ENCODE peak calls at places on chromosome 19, in seven cellular contexts. One of them, this sample, is unnamed.

GRCh38 chr19:29318581-29318980 is 105.6 kb upstream of the UQCRFS1 start:
- DNase-seq in PC-9: no peak
- DNase-seq in heart right ventricle: no peak
- DNase-seq in tibial artery: no peak
- DNase-seq in mesendoderm: no peak
- DNase-seq in keratinocyte: no peak
- DNase-seq in cardiac muscle cell: no peak
- DNase-seq in this sample: no peak

GRCh38 chr19:39356647-39357046 is 14.4 kb downstream of the SAMD4B start:
- DNase-seq in PC-9: no peak
- DNase-seq in heart right ventricle: no peak
- DNase-seq in tibial artery: no peak
- DNase-seq in mesendoderm: no peak
- DNase-seq in keratinocyte: no peak
- DNase-seq in cardiac muscle cell: no peak
- DNase-seq in this sample: no peak

GRCh38 chr19:11014403-11014911 is 53.6 kb downstream of the SMARCA4 start:
- DNase-seq in PC-9: no peak
- DNase-seq in heart right ventricle: no peak
- DNase-seq in tibial artery: no peak
- DNase-seq in mesendoderm: peak; percentile 42
- DNase-seq in keratinocyte: no peak
- DNase-seq in cardiac muscle cell: no peak
- DNase-seq in this sample: no peak

GRCh38 chr19:3699071-3699740 is 1.1 kb downstream of the PIP5K1C start:
- DNase-seq in PC-9: no peak
- DNase-seq in heart right ventricle: peak; percentile 57
- DNase-seq in tibial artery: peak; percentile 66
- DNase-seq in mesendoderm: no peak
- DNase-seq in keratinocyte: no peak
- DNase-seq in cardiac muscle cell: peak; percentile 56
- DNase-seq in this sample: peak; percentile 60

GRCh38 chr19:10552596-10553053 is 8.9 kb downstream of the ATG4D start:
- DNase-seq in PC-9: no peak
- DNase-seq in heart right ventricle: no peak
- DNase-seq in tibial artery: no peak
- DNase-seq in mesendoderm: peak; percentile 79
- DNase-seq in keratinocyte: no peak
- DNase-seq in cardiac muscle cell: peak; percentile 26
- DNase-seq in this sample: no peak

GRCh38 chr19:45391346-45391745 is 13.5 kb downstream of the PPP1R13L start:
- DNase-seq in PC-9: no peak
- DNase-seq in heart right ventricle: no peak
- DNase-seq in tibial artery: no peak
- DNase-seq in mesendoderm: peak; percentile 75
- DNase-seq in keratinocyte: no peak
- DNase-seq in cardiac muscle cell: peak; percentile 46
- DNase-seq in this sample: no peak

GRCh38 chr19:18304496-18305312 is 18.2 kb downstream of the LSM4 start:
- DNase-seq in PC-9: peak; percentile 88
- DNase-seq in heart right ventricle: peak; percentile 89
- DNase-seq in tibial artery: peak; percentile 92
- DNase-seq in mesendoderm: peak; percentile 86
- DNase-seq in keratinocyte: no peak
- DNase-seq in cardiac muscle cell: peak; percentile 89
- DNase-seq in this sample: peak; percentile 94

GRCh38 chr19:3656747-3657394 is 30.3 kb upstream of the CACTIN start:
- DNase-seq in PC-9: peak; percentile 10
- DNase-seq in heart right ventricle: no peak
- DNase-seq in tibial artery: no peak
- DNase-seq in mesendoderm: no peak
- DNase-seq in keratinocyte: no peak
- DNase-seq in cardiac muscle cell: no peak
- DNase-seq in this sample: no peak

GRCh38 chr19:15436012-15436825 is 13.5 kb downstream of the WIZ start:
- DNase-seq in PC-9: no peak
- DNase-seq in heart right ventricle: no peak
- DNase-seq in tibial artery: no peak
- DNase-seq in mesendoderm: no peak
- DNase-seq in keratinocyte: no peak
- DNase-seq in cardiac muscle cell: no peak
- DNase-seq in this sample: no peak

GRCh38 chr19:56217039-56217949 is 15.2 kb downstream of the ZSCAN5C start:
- DNase-seq in PC-9: no peak
- DNase-seq in heart right ventricle: peak; percentile 4
- DNase-seq in tibial artery: peak; percentile 23
- DNase-seq in mesendoderm: peak; percentile 74
- DNase-seq in keratinocyte: peak; percentile 13
- DNase-seq in cardiac muscle cell: peak; percentile 49
- DNase-seq in this sample: no peak

GRCh38 chr19:29840066-29840950 is 28.5 kb downstream of the CCNE1 start:
- DNase-seq in PC-9: no peak
- DNase-seq in heart right ventricle: no peak
- DNase-seq in tibial artery: no peak
- DNase-seq in mesendoderm: no peak
- DNase-seq in keratinocyte: no peak
- DNase-seq in cardiac muscle cell: no peak
- DNase-seq in this sample: no peak

GRCh38 chr19:18321729-18322091 is 1.2 kb downstream of the LSM4 start:
- DNase-seq in PC-9: no peak
- DNase-seq in heart right ventricle: no peak
- DNase-seq in tibial artery: no peak
- DNase-seq in mesendoderm: no peak
- DNase-seq in keratinocyte: no peak
- DNase-seq in cardiac muscle cell: peak; percentile 50
- DNase-seq in this sample: no peak

GRCh38 chr19:40147693-40148347 is 43.4 kb upstream of the MAP3K10 start:
- DNase-seq in PC-9: peak; percentile 48
- DNase-seq in heart right ventricle: no peak
- DNase-seq in tibial artery: no peak
- DNase-seq in mesendoderm: no peak
- DNase-seq in keratinocyte: no peak
- DNase-seq in cardiac muscle cell: peak; percentile 76
- DNase-seq in this sample: no peak

GRCh38 chr19:32199501-32200040 is 145.8 kb upstream of the ZNF507 start:
- DNase-seq in PC-9: no peak
- DNase-seq in heart right ventricle: no peak
- DNase-seq in tibial artery: no peak
- DNase-seq in mesendoderm: no peak
- DNase-seq in keratinocyte: no peak
- DNase-seq in cardiac muscle cell: no peak
- DNase-seq in this sample: no peak

GRCh38 chr19:12665646-12666304 is 767 bp downstream of the MAN2B1 start:
- DNase-seq in PC-9: no peak
- DNase-seq in heart right ventricle: no peak
- DNase-seq in tibial artery: no peak
- DNase-seq in mesendoderm: peak; percentile 25
- DNase-seq in keratinocyte: no peak
- DNase-seq in cardiac muscle cell: no peak
- DNase-seq in this sample: no peak

GRCh38 chr19:12667903-12668302 is 1.3 kb downstream of the WDR83 start:
- DNase-seq in PC-9: no peak
- DNase-seq in heart right ventricle: no peak
- DNase-seq in tibial artery: no peak
- DNase-seq in mesendoderm: no peak
- DNase-seq in keratinocyte: no peak
- DNase-seq in cardiac muscle cell: no peak
- DNase-seq in this sample: no peak

GRCh38 chr19:12666305-12667048 is at the start of the genes MAN2B1 and WDR83:
- DNase-seq in PC-9: peak; percentile 72
- DNase-seq in heart right ventricle: peak; percentile 76
- DNase-seq in tibial artery: peak; percentile 76
- DNase-seq in mesendoderm: peak; percentile 91
- DNase-seq in keratinocyte: no peak
- DNase-seq in cardiac muscle cell: peak; percentile 71
- DNase-seq in this sample: peak; percentile 93

GRCh38 chr19:12665281-12665573 is 1.3 kb downstream of the MAN2B1 start:
- DNase-seq in PC-9: no peak
- DNase-seq in heart right ventricle: peak; percentile 44
- DNase-seq in tibial artery: peak; percentile 75
- DNase-seq in mesendoderm: no peak
- DNase-seq in keratinocyte: no peak
- DNase-seq in cardiac muscle cell: no peak
- DNase-seq in this sample: peak; percentile 88

DNA sequence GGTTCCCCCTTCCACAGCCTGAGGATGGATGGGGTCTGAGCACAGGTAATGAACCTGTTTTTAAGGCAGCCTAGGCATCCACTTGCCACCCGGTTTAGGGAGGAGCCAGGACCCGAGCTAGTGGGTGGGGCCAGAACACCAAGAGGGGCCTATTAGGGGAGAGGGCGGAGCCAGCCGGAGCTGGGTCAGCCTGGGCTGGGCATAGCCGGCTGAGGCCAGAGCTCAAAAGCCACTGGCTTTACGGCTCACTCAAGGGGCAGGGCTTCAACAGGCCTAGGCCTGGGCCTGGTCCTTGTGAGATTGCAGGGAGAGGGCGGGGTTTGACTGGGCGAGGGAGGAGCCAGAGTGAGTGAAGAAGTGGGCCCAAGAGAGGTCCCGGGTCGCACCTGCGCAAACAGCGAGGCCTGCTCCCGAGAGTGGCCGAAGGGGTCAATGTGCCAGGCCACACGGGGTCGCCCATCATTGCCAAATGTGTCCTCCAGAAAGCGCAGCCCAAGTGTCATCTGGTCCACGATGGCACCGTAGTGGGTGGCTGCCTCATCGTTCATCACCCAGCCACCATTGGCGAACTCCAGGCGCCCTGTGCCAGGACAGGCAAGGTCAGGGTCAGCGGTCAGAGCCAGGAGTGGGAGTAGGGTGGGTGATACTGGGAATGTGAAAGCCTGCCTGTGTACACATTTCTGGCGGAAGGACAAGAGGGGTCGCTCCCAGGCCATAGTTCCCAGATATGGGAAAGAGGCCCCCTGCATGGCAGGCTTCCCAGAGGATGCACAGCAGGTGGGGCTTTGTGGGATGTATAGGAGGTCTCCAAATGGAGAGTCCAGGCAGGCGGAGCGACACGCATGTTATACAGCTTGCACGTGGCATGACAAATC is 1.9 kb downstream of the MAN2B1 start:
- DNase-seq in PC-9: no peak
- DNase-seq in heart right ventricle: no peak
- DNase-seq in tibial artery: no peak
- DNase-seq in mesendoderm: peak; percentile 82
- DNase-seq in keratinocyte: no peak
- DNase-seq in cardiac muscle cell: no peak
- DNase-seq in this sample: no peak
- H3K27ac ChIP-seq in PC-9: no peak overlapping the region
- H3K27ac ChIP-seq in heart right ventricle: no peak overlapping the region
- H3K27ac ChIP-seq in tibial artery: no peak overlapping the region
- H3K27ac ChIP-seq in mesendoderm: no peak overlapping the region
- H3K27ac ChIP-seq in keratinocyte: no peak overlapping the region
- H3K27ac ChIP-seq in cardiac muscle cell: no peak overlapping the region
- H3K27ac ChIP-seq in this sample: no peak overlapping the region

GRCh38 chr19:14005381-14006084 is 587 bp downstream of the RFX1 start:
- DNase-seq in PC-9: peak; percentile 87
- DNase-seq in heart right ventricle: peak; percentile 93
- DNase-seq in tibial artery: peak; percentile 82
- DNase-seq in mesendoderm: peak; percentile 94
- DNase-seq in keratinocyte: peak; percentile 44
- DNase-seq in cardiac muscle cell: peak; percentile 93
- DNase-seq in this sample: peak; percentile 95

GRCh38 chr19:14003279-14004051 is 2.7 kb downstream of the RFX1 start:
- DNase-seq in PC-9: no peak
- DNase-seq in heart right ventricle: no peak
- DNase-seq in tibial artery: no peak
- DNase-seq in mesendoderm: no peak
- DNase-seq in keratinocyte: no peak
- DNase-seq in cardiac muscle cell: no peak
- DNase-seq in this sample: peak; percentile 8

GRCh38 chr19:14000691-14001365 is 5.3 kb downstream of the RFX1 start:
- DNase-seq in PC-9: no peak
- DNase-seq in heart right ventricle: no peak
- DNase-seq in tibial artery: no peak
- DNase-seq in mesendoderm: no peak
- DNase-seq in keratinocyte: no peak
- DNase-seq in cardiac muscle cell: no peak
- DNase-seq in this sample: no peak

GRCh38 chr19:14004619-14005380 is 1.3 kb downstream of the RFX1 start:
- DNase-seq in PC-9: no peak
- DNase-seq in heart right ventricle: peak; percentile 74
- DNase-seq in tibial artery: peak; percentile 83
- DNase-seq in mesendoderm: no peak
- DNase-seq in keratinocyte: no peak
- DNase-seq in cardiac muscle cell: peak; percentile 14
- DNase-seq in this sample: peak; percentile 84

GRCh38 chr19:14002571-14003278 is 3.4 kb downstream of the RFX1 start:
- DNase-seq in PC-9: no peak
- DNase-seq in heart right ventricle: no peak
- DNase-seq in tibial artery: no peak
- DNase-seq in mesendoderm: no peak
- DNase-seq in keratinocyte: no peak
- DNase-seq in cardiac muscle cell: no peak
- DNase-seq in this sample: no peak
- H3K27ac ChIP-seq in PC-9: no peak overlapping the region
- H3K27ac ChIP-seq in heart right ventricle: peak overlapping the region; percentile 43
- H3K27ac ChIP-seq in tibial artery: peak overlapping the region; percentile 100
- H3K27ac ChIP-seq in mesendoderm: no peak overlapping the region
- H3K27ac ChIP-seq in keratinocyte: no peak overlapping the region
- H3K27ac ChIP-seq in cardiac muscle cell: peak overlapping the region; percentile 42
- H3K27ac ChIP-seq in this sample: peak overlapping the region; percentile 67

GRCh38 chr19:16615788-16616187 is 12.2 kb downstream of the MED26 start:
- DNase-seq in PC-9: no peak
- DNase-seq in heart right ventricle: no peak
- DNase-seq in tibial artery: no peak
- DNase-seq in mesendoderm: peak; percentile 47
- DNase-seq in keratinocyte: no peak
- DNase-seq in cardiac muscle cell: no peak
- DNase-seq in this sample: no peak

GRCh38 chr19:16614941-16615340 is 13.1 kb downstream of the MED26 start:
- DNase-seq in PC-9: no peak
- DNase-seq in heart right ventricle: no peak
- DNase-seq in tibial artery: no peak
- DNase-seq in mesendoderm: peak; percentile 63
- DNase-seq in keratinocyte: no peak
- DNase-seq in cardiac muscle cell: no peak
- DNase-seq in this sample: no peak

GRCh38 chr19:16612631-16613030 is 15.4 kb downstream of the MED26 start:
- DNase-seq in PC-9: no peak
- DNase-seq in heart right ventricle: no peak
- DNase-seq in tibial artery: no peak
- DNase-seq in mesendoderm: no peak
- DNase-seq in keratinocyte: no peak
- DNase-seq in cardiac muscle cell: peak; percentile 61
- DNase-seq in this sample: no peak

GRCh38 chr19:16611121-16611520 is 16.9 kb downstream of the MED26 start:
- DNase-seq in PC-9: no peak
- DNase-seq in heart right ventricle: no peak
- DNase-seq in tibial artery: no peak
- DNase-seq in mesendoderm: no peak
- DNase-seq in keratinocyte: no peak
- DNase-seq in cardiac muscle cell: no peak
- DNase-seq in this sample: no peak

GRCh38 chr19:16613841-16614240 is 14.2 kb downstream of the MED26 start:
- DNase-seq in PC-9: no peak
- DNase-seq in heart right ventricle: no peak
- DNase-seq in tibial artery: no peak
- DNase-seq in mesendoderm: no peak
- DNase-seq in keratinocyte: no peak
- DNase-seq in cardiac muscle cell: no peak
- DNase-seq in this sample: no peak
- H3K27ac ChIP-seq in PC-9: no peak overlapping the region
- H3K27ac ChIP-seq in heart right ventricle: no peak overlapping the region
- H3K27ac ChIP-seq in tibial artery: no peak overlapping the region
- H3K27ac ChIP-seq in mesendoderm: no peak overlapping the region
- H3K27ac ChIP-seq in keratinocyte: no peak overlapping the region
- H3K27ac ChIP-seq in cardiac muscle cell: no peak overlapping the region
- H3K27ac ChIP-seq in this sample: no peak overlapping the region

GRCh38 chr19:49155005-49155826 is at the start of gene HRC:
- DNase-seq in PC-9: no peak
- DNase-seq in heart right ventricle: peak; percentile 84
- DNase-seq in tibial artery: peak; percentile 41
- DNase-seq in mesendoderm: no peak
- DNase-seq in keratinocyte: no peak
- DNase-seq in cardiac muscle cell: no peak
- DNase-seq in this sample: peak; percentile 18
- H3K27ac ChIP-seq in PC-9: no peak within 1 kb of the TSS
- H3K27ac ChIP-seq in heart right ventricle: peak within 1 kb of the TSS; percentile 94
- H3K27ac ChIP-seq in tibial artery: peak within 1 kb of the TSS; percentile 72
- H3K27ac ChIP-seq in mesendoderm: no peak within 1 kb of the TSS
- H3K27ac ChIP-seq in keratinocyte: no peak within 1 kb of the TSS
- H3K27ac ChIP-seq in cardiac muscle cell: peak within 1 kb of the TSS; percentile 88
- H3K27ac ChIP-seq in this sample: no peak within 1 kb of the TSS

This sample was measured in left lung.